ENCODE peak calls at places on chromosomes 2 and 18, in eight cellular contexts. E is transverse colon; H is endothelial cell of umbilical vein; F is CD4-positive, alpha-beta T cell; I is GM20000; S is HFFc6; V is neural crest cell; C is lower lobe of right lung. Q is an unnamed sample.

GRCh38 chr2:130972410-130972809 is 120.8 kb downstream of the FAM168B start:
- DNase-seq in E (no peak), H (no peak), F (no peak), I (no peak), S (no peak), V (no peak), C (no peak), Q (no peak)

GRCh38 chr2:85996591-85996990 is 107.8 kb upstream of the ST3GAL5 start:
- DNase-seq in E (no peak), H (no peak), F (no peak), I (no peak), S (no peak), V (peak), C (no peak), Q (no peak)

GRCh38 chr2:188449992-188450391 is 158.3 kb downstream of the GULP1 start:
- DNase-seq in E (no peak), H (no peak), F (no peak), I (no peak), S (no peak), V (no peak), C (no peak), Q (no peak)

GRCh38 chr2:232492236-232492848 is 4.7 kb upstream of the ECEL1 start:
- DNase-seq in E (no peak), H (no peak), F (no peak), I (no peak), S (no peak), V (no peak), C (peak), Q (no peak)

GRCh38 chr2:3005859-3006258 is 371.8 kb downstream of the EIPR1 start:
- DNase-seq in E (no peak), H (no peak), F (no peak), I (no peak), S (no peak), V (no peak), C (no peak), Q (no peak)

GRCh38 chr18:62452280-62452824 is 70.5 kb upstream of the ZCCHC2 start:
- DNase-seq in E (no peak), H (no peak), F (no peak), I (no peak), S (no peak), V (no peak), C (no peak), Q (no peak)

GRCh38 chr2:196534533-196534932 is 105.0 kb upstream of the CCDC150 start:
- DNase-seq in E (no peak), H (no peak), F (no peak), I (no peak), S (no peak), V (no peak), C (no peak), Q (no peak)

GRCh38 chr18:71643822-71644221 is 900.3 kb downstream of the CBLN2 start:
- DNase-seq in E (no peak), H (no peak), F (no peak), I (no peak), S (no peak), V (no peak), C (no peak), Q (no peak)

GRCh38 chr2:86566828-86567205 is 3.6 kb upstream of the CHMP3 start:
- DNase-seq in E (no peak), H (no peak), F (no peak), I (no peak), S (no peak), V (no peak), C (no peak), Q (no peak)

GRCh38 chr2:58055027-58055786 is 8.6 kb downstream of the VRK2 start:
- DNase-seq in E (no peak), H (no peak), F (no peak), I (no peak), S (no peak), V (no peak), C (no peak), Q (no peak)

GRCh38 chr2:102055346-102055975 is 63.7 kb downstream of the IL1R2 start:
- DNase-seq in E (no peak), H (peak), F (no peak), I (no peak), S (peak), V (no peak), C (no peak), Q (no peak)

GRCh38 chr2:102051659-102052366 is 60.1 kb downstream of the IL1R2 start:
- DNase-seq in E (no peak), H (no peak), F (no peak), I (no peak), S (peak), V (no peak), C (no peak), Q (no peak)

GRCh38 chr2:102050854-102051391 is 59.2 kb downstream of the IL1R2 start:
- DNase-seq in E (peak), H (peak), F (no peak), I (no peak), S (peak), V (no peak), C (peak), Q (no peak)

GRCh38 chr2:102052367-102052764 is 60.6 kb downstream of the IL1R2 start:
- DNase-seq in E (no peak), H (no peak), F (no peak), I (no peak), S (no peak), V (no peak), C (no peak), Q (no peak)

GRCh38 chr2:102053096-102053495 is 61.3 kb downstream of the IL1R2 start:
- DNase-seq in E (no peak), H (no peak), F (no peak), I (no peak), S (no peak), V (no peak), C (peak), Q (no peak)
- TF ChIP-seq CTCF in E (no peak), H (no peak), F (no peak), I (no peak), S (no peak), V (no peak), C (no peak), Q (no peak)

GRCh38 chr2:148567716-148568115 is 76.8 kb upstream of the EPC2 start:
- DNase-seq in E (no peak), H (peak), F (no peak), I (no peak), S (no peak), V (no peak), C (no peak), Q (no peak)

GRCh38 chr2:148569221-148569620 is 75.3 kb upstream of the EPC2 start:
- DNase-seq in E (no peak), H (no peak), F (no peak), I (no peak), S (no peak), V (no peak), C (no peak), Q (no peak)

GRCh38 chr2:148561389-148561788 is 83.2 kb upstream of the EPC2 start:
- DNase-seq in E (no peak), H (no peak), F (no peak), I (no peak), S (no peak), V (no peak), C (no peak), Q (no peak)

GRCh38 chr2:148568597-148568996 is 76.0 kb upstream of the EPC2 start:
- DNase-seq in E (no peak), H (no peak), F (no peak), I (no peak), S (no peak), V (no peak), C (no peak), Q (no peak)

GRCh38 chr2:148565272-148565894 is 79.2 kb upstream of the EPC2 start:
- DNase-seq in E (no peak), H (peak), F (no peak), I (no peak), S (no peak), V (no peak), C (no peak), Q (no peak)
- TF ChIP-seq CTCF in E (no peak), H (peak), F (no peak), I (no peak), S (peak), V (no peak), C (peak), Q (peak)

DNA sequence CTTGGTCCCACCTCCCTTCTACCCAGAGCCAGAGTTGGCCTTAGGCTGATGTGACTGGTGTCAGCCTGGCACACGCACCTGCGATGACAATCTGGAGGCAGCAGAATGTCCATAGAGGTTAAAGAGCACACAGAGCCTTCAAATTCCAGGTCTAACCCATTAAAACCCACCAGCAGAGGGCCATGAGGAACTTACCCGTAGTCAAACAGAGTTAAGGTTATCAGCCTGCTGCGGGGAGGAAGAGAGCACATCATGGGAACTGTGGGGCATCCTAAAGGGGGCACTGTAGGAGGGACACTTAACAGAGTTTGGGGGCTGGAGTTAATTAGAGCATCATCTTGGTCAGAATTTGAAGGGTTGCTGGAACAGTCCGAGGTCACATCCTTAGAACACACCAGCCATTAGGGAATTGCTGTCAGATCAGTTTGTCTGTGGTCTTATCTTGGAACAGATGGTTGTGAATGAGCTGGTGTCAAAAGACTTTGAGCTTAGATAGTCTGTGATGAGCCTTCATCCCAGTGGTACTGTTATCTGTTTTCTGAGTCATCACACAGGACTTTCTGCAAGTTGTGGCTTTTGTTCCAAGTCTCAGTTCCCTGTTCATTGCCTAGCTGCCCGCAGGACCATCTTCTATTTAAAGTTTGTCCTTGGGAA is 248.6 kb downstream of the LOXHD1 start:
- DNase-seq in E (no peak), H (no peak), F (no peak), I (no peak), S (no peak), V (no peak), C (no peak), Q (no peak)
- TF ChIP-seq CTCF in E (no peak), H (no peak), F (no peak), I (no peak), S (peak), V (peak), C (no peak), Q (peak)

DNA sequence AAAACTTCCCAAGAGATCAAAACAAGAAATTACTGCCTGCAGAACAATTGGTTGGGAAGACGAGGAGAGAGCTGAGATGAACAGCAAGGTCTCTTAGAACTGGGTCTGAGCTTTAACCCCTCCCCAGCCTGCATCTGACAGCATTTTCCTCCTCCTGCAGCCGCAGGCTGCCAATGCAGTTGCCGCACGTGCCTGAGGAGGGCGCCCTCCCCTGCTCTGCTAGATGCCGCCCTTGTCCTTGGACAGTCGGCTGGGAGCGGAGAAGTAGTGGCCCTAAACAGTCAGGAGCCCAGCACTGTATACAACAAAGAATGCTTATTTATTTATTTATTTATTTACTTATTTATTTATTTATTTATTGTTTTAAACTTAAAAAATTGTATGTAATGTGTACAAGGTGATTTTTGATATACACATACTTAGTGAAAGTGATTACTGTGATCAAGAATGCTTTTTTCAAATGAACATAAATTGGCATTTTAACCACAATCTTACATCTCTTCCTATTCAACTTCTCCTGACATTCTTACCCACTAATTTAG is 776.4 kb downstream of the TSN start:
- DNase-seq in E (no peak), H (no peak), F (no peak), I (no peak), S (no peak), V (peak), C (no peak), Q (no peak)
- TF ChIP-seq CTCF in E (no peak), H (no peak), F (no peak), I (no peak), S (peak), V (peak), C (no peak), Q (peak)

DNA sequence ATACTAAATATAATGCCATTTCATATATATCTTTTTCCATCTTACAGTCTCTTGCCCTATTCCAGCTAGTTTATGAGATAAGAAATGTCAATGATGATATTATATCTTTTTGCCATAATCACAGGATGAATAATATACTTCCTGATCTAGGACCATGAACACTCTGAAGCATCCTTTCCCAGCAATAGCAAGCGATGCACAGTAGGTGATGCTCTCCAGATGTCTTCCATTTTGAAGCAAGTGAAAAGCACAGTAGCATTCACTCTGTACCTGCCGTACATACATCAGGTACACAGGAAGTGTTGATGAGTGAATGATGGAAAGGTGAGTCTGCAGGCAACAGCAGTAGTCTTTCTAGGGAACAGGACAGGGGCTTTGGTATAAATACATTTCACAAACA is 8.6 kb upstream of the SULT1C4 start:
- DNase-seq in E (no peak), H (no peak), F (no peak), I (no peak), S (no peak), V (no peak), C (no peak), Q (no peak)
- TF ChIP-seq CTCF in E (no peak), H (no peak), F (no peak), I (no peak), S (no peak), V (no peak), C (no peak), Q (no peak)

GRCh38 chr2:25710750-25711149 is 37.4 kb upstream of the DTNB start:
- DNase-seq in E (no peak), H (no peak), F (no peak), I (no peak), S (no peak), V (no peak), C (no peak), Q (no peak)

GRCh38 chr2:25709349-25709748 is 36.0 kb upstream of the DTNB start:
- DNase-seq in E (no peak), H (no peak), F (no peak), I (no peak), S (no peak), V (no peak), C (no peak), Q (no peak)

GRCh38 chr2:25712455-25712854 is 39.1 kb upstream of the DTNB start:
- DNase-seq in E (no peak), H (no peak), F (no peak), I (no peak), S (no peak), V (no peak), C (no peak), Q (no peak)

GRCh38 chr2:25711641-25712369 is 38.4 kb upstream of the DTNB start:
- DNase-seq in E (no peak), H (no peak), F (no peak), I (no peak), S (no peak), V (no peak), C (no peak), Q (no peak)

GRCh38 chr2:25714740-25715139 is 41.4 kb upstream of the DTNB start:
- DNase-seq in E (no peak), H (no peak), F (no peak), I (no peak), S (peak), V (no peak), C (no peak), Q (no peak)
- TF ChIP-seq CTCF in E (no peak), H (no peak), F (no peak), I (no peak), S (no peak), V (no peak), C (no peak), Q (no peak)

GRCh38 chr2:139099721-139100120 is 319.5 kb upstream of the NXPH2 start:
- DNase-seq in E (no peak), H (no peak), F (no peak), I (no peak), S (no peak), V (no peak), C (no peak), Q (no peak)
- TF ChIP-seq CTCF in E (no peak), H (no peak), F (no peak), I (no peak), S (no peak), V (no peak), C (no peak), Q (no peak)

GRCh38 chr2:239960929-239961661 is 64.0 kb downstream of the NDUFA10 start:
- DNase-seq in E (no peak), H (no peak), F (no peak), I (peak), S (no peak), V (no peak), C (no peak), Q (no peak)
- TF ChIP-seq CTCF in E (no peak), H (no peak), F (no peak), I (peak), S (peak), V (no peak), C (no peak), Q (no peak)

Q was measured in CD14-positive monocyte.